ENCODE peak calls at places on chromosome 17, in nine cellular contexts. I is heart right ventricle, R is cardiac muscle cell, H is mammary epithelial cell, L is pancreas, B is neural progenitor cell, O is H1, X is stomach, M is Peyer's patch. T is an unnamed sample.

GRCh38 chr17:80029235-80029974 is 6.3 kb downstream of the TBC1D16 start:
- DNase-seq in O (no peak), H (peak; percentile 26), L (peak; percentile 95), I (peak; percentile 79), R (peak; percentile 89), M (peak; percentile 35), X (peak; percentile 77), B (no peak), T (no peak)

GRCh38 chr17:5775098-5775497 is 190.8 kb upstream of the NLRP1 start:
- DNase-seq in X (no peak), H (no peak), O (no peak), L (no peak), R (no peak), M (no peak), I (no peak), B (no peak), T (no peak)

GRCh38 chr17:72952220-72952619 is 140.3 kb downstream of the SLC39A11 start:
- DNase-seq in H (no peak), O (no peak), M (no peak), L (no peak), B (no peak), I (no peak), X (no peak), R (no peak), T (peak; percentile 69)

GRCh38 chr17:1562178-1562643 is 381 bp downstream of the PITPNA start:
- DNase-seq in I (peak; percentile 59), X (peak; percentile 50), L (peak; percentile 45), H (no peak), R (peak; percentile 40), M (no peak), B (no peak), O (no peak), T (peak; percentile 65)

GRCh38 chr17:42027961-42028790 is 8.3 kb downstream of the NKIRAS2 start:
- DNase-seq in R (no peak), I (no peak), M (no peak), O (peak; percentile 77), L (no peak), B (peak; percentile 71), X (peak; percentile 54), H (no peak), T (peak; percentile 89)

GRCh38 chr17:31310877-31311276 is 3.0 kb downstream of the EVI2B start:
- DNase-seq in H (no peak), M (peak; percentile 54), L (no peak), O (no peak), B (no peak), R (no peak), X (no peak), I (no peak), T (no peak)

GRCh38 chr17:59620518-59621259 is 994 bp downstream of the CLTC start:
- DNase-seq in I (peak; percentile 35), R (peak; percentile 44), O (no peak), M (peak; percentile 41), L (peak; percentile 41), B (peak; percentile 40), H (peak; percentile 47), X (peak; percentile 49), T (peak; percentile 53)

GRCh38 chr17:67385122-67385988 is 8.3 kb downstream of the PITPNC1 start:
- DNase-seq in O (no peak), R (no peak), I (no peak), L (no peak), B (no peak), X (no peak), H (no peak), M (no peak), T (no peak)

GRCh38 chr17:65987988-65988387 is 203.9 kb downstream of the CEP112 start:
- DNase-seq in H (peak; percentile 39), R (peak; percentile 49), L (no peak), B (peak; percentile 64), M (no peak), X (no peak), O (peak; percentile 49), I (no peak), T (peak; percentile 49)

GRCh38 chr17:38556234-38556633 is 49.5 kb downstream of the SRCIN1 start:
- DNase-seq in H (peak; percentile 48), B (no peak), M (no peak), X (no peak), I (no peak), R (no peak), O (no peak), L (no peak), T (no peak)

GRCh38 chr17:2214887-2215615 is 88.5 kb downstream of the SMG6 start:
- DNase-seq in R (peak; percentile 84), O (no peak), L (no peak), H (no peak), M (peak; percentile 49), B (peak; percentile 15), X (no peak), I (peak; percentile 64), T (no peak)

GRCh38 chr17:22300731-22301352 is 608.5 kb downstream of the KCNJ18 start:
- DNase-seq in X (no peak), O (no peak), L (no peak), R (no peak), M (no peak), B (no peak), H (no peak), I (no peak), T (no peak)

GRCh38 chr17:57993471-57994365 is 5.7 kb upstream of the VEZF1 start:
- DNase-seq in L (no peak), H (no peak), O (no peak), I (no peak), M (no peak), X (no peak), R (no peak), B (peak; percentile 61), T (no peak)

GRCh38 chr17:77375526-77375916 is 234.8 kb downstream of the SEC14L1 start:
- DNase-seq in L (no peak), H (no peak), O (no peak), B (no peak), I (no peak), R (no peak), M (no peak), X (no peak), T (no peak)

GRCh38 chr17:3886776-3887175 is 6.1 kb downstream of the CAMKK1 start:
- DNase-seq in I (no peak), O (no peak), R (no peak), X (no peak), M (peak; percentile 69), L (no peak), H (no peak), B (no peak), T (no peak)
- H3K27ac ChIP-seq in I (peak overlapping the region; percentile 93), O (no peak overlapping the region), R (no peak overlapping the region), X (peak overlapping the region; percentile 93), M (peak overlapping the region; percentile 86), L (peak overlapping the region; percentile 42), H (no peak overlapping the region), B (no peak overlapping the region), T (no peak overlapping the region)

GRCh38 chr17:15233022-15233805 is 31.9 kb downstream of the PMP22 start:
- DNase-seq in I (no peak), H (peak; percentile 62), O (no peak), R (peak; percentile 42), B (peak; percentile 10), X (no peak), L (no peak), M (no peak), T (peak; percentile 71)
- TF ChIP-seq CTCF in I (peak; percentile 35), H (peak; percentile 35), O (peak; percentile 53), R (peak; percentile 43), B (peak; percentile 40), X (no peak), L (no peak), M (peak; percentile 44), T (peak; percentile 61)

GRCh38 chr17:74448774-74449173 is 16.9 kb downstream of the GPRC5C start:
- DNase-seq in X (no peak), I (no peak), L (no peak), R (no peak), O (no peak), M (no peak), B (no peak), H (no peak), T (no peak)

GRCh38 chr17:74449306-74449705 is 17.1 kb upstream of the CD300A start:
- DNase-seq in R (no peak), X (no peak), I (no peak), L (no peak), H (no peak), M (no peak), B (no peak), O (no peak), T (no peak)

GRCh38 chr17:74450231-74450630 is 16.2 kb upstream of the CD300A start:
- DNase-seq in I (no peak), R (no peak), O (no peak), L (no peak), H (no peak), X (no peak), B (no peak), M (no peak), T (no peak)

GRCh38 chr17:74450925-74451403 is 15.5 kb upstream of the CD300A start:
- DNase-seq in L (no peak), M (no peak), X (no peak), H (no peak), B (no peak), I (no peak), O (no peak), R (no peak), T (no peak)

GRCh38 chr17:74449773-74450172 is 16.7 kb upstream of the CD300A start:
- DNase-seq in R (no peak), O (no peak), I (no peak), H (no peak), M (no peak), B (no peak), L (no peak), X (peak; percentile 69), T (no peak)
- H3K27ac ChIP-seq in R (no peak overlapping the region), O (no peak overlapping the region), I (no peak overlapping the region), H (no peak overlapping the region), M (no peak overlapping the region), B (no peak overlapping the region), L (no peak overlapping the region), X (peak overlapping the region; percentile 99), T (no peak overlapping the region)

GRCh38 chr17:36131436-36131835 is 27.8 kb downstream of the CCL4 start:
- DNase-seq in X (no peak), L (no peak), R (peak; percentile 15), I (no peak), H (no peak), B (no peak), M (no peak), O (no peak), T (no peak)
- TF ChIP-seq CTCF in X (no peak), L (no peak), R (peak; percentile 16), I (no peak), H (no peak), B (no peak), M (no peak), O (no peak), T (no peak)

T was measured in H9.